ENCODE peak calls at places on chromosomes 1 and 21, in six cellular contexts. One of them, this sample, is unnamed.

GRCh38 chr1:39269791-39270342 is 65.4 kb downstream of the MACF1 start:
- DNase-seq in NCI-H2081: no peak
- DNase-seq in SHP77 treated with DMSO at 0.1 percent for 48 hours: peak; percentile 23
- DNase-seq in GM03348: peak; percentile 42
- DNase-seq in NCI-H774: no peak
- DNase-seq in AG09319: peak; percentile 44
- DNase-seq in this sample: no peak

GRCh38 chr1:150970818-150971582 is 3.6 kb downstream of the CERS2 start:
- DNase-seq in SHP77 treated with DMSO at 0.1 percent for 48 hours: no peak
- DNase-seq in NCI-H774: no peak
- DNase-seq in NCI-H2081: no peak
- DNase-seq in AG09319: no peak
- DNase-seq in GM03348: peak; percentile 84
- DNase-seq in this sample: no peak

GRCh38 chr1:6140413-6140812 is 39.7 kb downstream of the CHD5 start:
- DNase-seq in GM03348: no peak
- DNase-seq in NCI-H774: no peak
- DNase-seq in SHP77 treated with DMSO at 0.1 percent for 48 hours: no peak
- DNase-seq in AG09319: no peak
- DNase-seq in NCI-H2081: no peak
- DNase-seq in this sample: no peak

GRCh38 chr1:10339815-10340214 is 59.0 kb upstream of the PGD start:
- DNase-seq in AG09319: no peak
- DNase-seq in GM03348: peak; percentile 39
- DNase-seq in NCI-H774: no peak
- DNase-seq in SHP77 treated with DMSO at 0.1 percent for 48 hours: no peak
- DNase-seq in NCI-H2081: no peak
- DNase-seq in this sample: peak; percentile 10

GRCh38 chr1:236922190-236922589 is 82.1 kb downstream of the MT1HL1 start:
- DNase-seq in NCI-H2081: no peak
- DNase-seq in SHP77 treated with DMSO at 0.1 percent for 48 hours: no peak
- DNase-seq in NCI-H774: no peak
- DNase-seq in AG09319: no peak
- DNase-seq in GM03348: no peak
- DNase-seq in this sample: no peak

GRCh38 chr1:80579055-80579454 is 1221.7 kb upstream of the ADGRL2 start:
- DNase-seq in GM03348: no peak
- DNase-seq in AG09319: no peak
- DNase-seq in SHP77 treated with DMSO at 0.1 percent for 48 hours: no peak
- DNase-seq in NCI-H2081: no peak
- DNase-seq in NCI-H774: no peak
- DNase-seq in this sample: no peak

GRCh38 chr21:34534522-34534921 is 22.5 kb upstream of the KCNE1 start:
- DNase-seq in NCI-H2081: no peak
- DNase-seq in AG09319: no peak
- DNase-seq in GM03348: no peak
- DNase-seq in SHP77 treated with DMSO at 0.1 percent for 48 hours: no peak
- DNase-seq in NCI-H774: no peak
- DNase-seq in this sample: no peak

GRCh38 chr1:221032616-221033342 is 153.5 kb downstream of the HLX start:
- DNase-seq in AG09319: no peak
- DNase-seq in NCI-H2081: no peak
- DNase-seq in SHP77 treated with DMSO at 0.1 percent for 48 hours: no peak
- DNase-seq in NCI-H774: no peak
- DNase-seq in GM03348: peak; percentile 23
- DNase-seq in this sample: no peak

GRCh38 chr1:93000751-93001175 is 39.5 kb upstream of the DIPK1A start:
- DNase-seq in NCI-H774: no peak
- DNase-seq in NCI-H2081: no peak
- DNase-seq in GM03348: peak; percentile 23
- DNase-seq in AG09319: no peak
- DNase-seq in SHP77 treated with DMSO at 0.1 percent for 48 hours: no peak
- DNase-seq in this sample: no peak

GRCh38 chr1:150619576-150620509 is 9.6 kb downstream of the ENSA start:
- DNase-seq in GM03348: peak; percentile 66
- DNase-seq in SHP77 treated with DMSO at 0.1 percent for 48 hours: no peak
- DNase-seq in NCI-H2081: no peak
- DNase-seq in AG09319: peak; percentile 36
- DNase-seq in NCI-H774: no peak
- DNase-seq in this sample: peak; percentile 65

GRCh38 chr1:65422241-65423203 is 2.1 kb downstream of the LEPR start:
- DNase-seq in NCI-H2081: no peak
- DNase-seq in NCI-H774: no peak
- DNase-seq in AG09319: no peak
- DNase-seq in GM03348: no peak
- DNase-seq in SHP77 treated with DMSO at 0.1 percent for 48 hours: no peak
- DNase-seq in this sample: no peak

GRCh38 chr1:14894811-14895524 is 258.6 kb upstream of the TMEM51 start:
- DNase-seq in NCI-H774: no peak
- DNase-seq in NCI-H2081: no peak
- DNase-seq in AG09319: no peak
- DNase-seq in GM03348: peak; percentile 31
- DNase-seq in SHP77 treated with DMSO at 0.1 percent for 48 hours: no peak
- DNase-seq in this sample: no peak

GRCh38 chr1:186424539-186424938 is 36.4 kb downstream of the PDC start:
- DNase-seq in GM03348: no peak
- DNase-seq in SHP77 treated with DMSO at 0.1 percent for 48 hours: no peak
- DNase-seq in AG09319: no peak
- DNase-seq in NCI-H2081: no peak
- DNase-seq in NCI-H774: no peak
- DNase-seq in this sample: no peak

GRCh38 chr1:221761354-221762002 is 19.6 kb upstream of the DUSP10 start:
- DNase-seq in NCI-H774: no peak
- DNase-seq in AG09319: no peak
- DNase-seq in SHP77 treated with DMSO at 0.1 percent for 48 hours: no peak
- DNase-seq in NCI-H2081: no peak
- DNase-seq in GM03348: no peak
- DNase-seq in this sample: no peak

GRCh38 chr1:53068314-53069084 is 6.5 kb downstream of the PODN start:
- DNase-seq in NCI-H2081: no peak
- DNase-seq in NCI-H774: no peak
- DNase-seq in SHP77 treated with DMSO at 0.1 percent for 48 hours: no peak
- DNase-seq in AG09319: no peak
- DNase-seq in GM03348: no peak
- DNase-seq in this sample: no peak

GRCh38 chr1:56413671-56414199 is 165.6 kb downstream of the PLPP3 start:
- DNase-seq in NCI-H2081: no peak
- DNase-seq in SHP77 treated with DMSO at 0.1 percent for 48 hours: no peak
- DNase-seq in AG09319: no peak
- DNase-seq in NCI-H774: no peak
- DNase-seq in GM03348: no peak
- DNase-seq in this sample: no peak

GRCh38 chr1:17403081-17403480 is 31.1 kb downstream of the PADI6 start:
- DNase-seq in GM03348: no peak
- DNase-seq in NCI-H2081: no peak
- DNase-seq in NCI-H774: no peak
- DNase-seq in AG09319: no peak
- DNase-seq in SHP77 treated with DMSO at 0.1 percent for 48 hours: no peak
- DNase-seq in this sample: no peak

GRCh38 chr1:36109041-36109679 is 15.9 kb downstream of the COL8A2 start:
- DNase-seq in SHP77 treated with DMSO at 0.1 percent for 48 hours: no peak
- DNase-seq in NCI-H2081: no peak
- DNase-seq in NCI-H774: no peak
- DNase-seq in AG09319: no peak
- DNase-seq in GM03348: peak; percentile 90
- DNase-seq in this sample: no peak

GRCh38 chr1:63868220-63868897 is 94.5 kb downstream of the ROR1 start:
- DNase-seq in SHP77 treated with DMSO at 0.1 percent for 48 hours: no peak
- DNase-seq in NCI-H2081: no peak
- DNase-seq in AG09319: no peak
- DNase-seq in NCI-H774: no peak
- DNase-seq in GM03348: no peak
- DNase-seq in this sample: no peak

This sample was measured in HFF-Myc.